ENCODE peak calls at places on chromosomes 16 and 17, in four cellular contexts. E is K562, K is A549, C is HepG2. Y is an unnamed sample.

GRCh38 chr16:47392114-47392513 is 68.7 kb downstream of the ITFG1 start:
- DNase-seq in E (peak), K (no peak), C (peak), Y (no peak)

GRCh38 chr17:14303343-14304221 is 2.7 kb downstream of the HS3ST3B1 start:
- DNase-seq in E (peak), C (no peak), K (no peak), Y (peak)

GRCh38 chr17:74271902-74272563 is 2.0 kb upstream of the DNAI2 start:
- DNase-seq in C (no peak), K (no peak), E (no peak), Y (no peak)

GRCh38 chr17:17231621-17232302 is 5.2 kb downstream of the FLCN start:
- DNase-seq in C (no peak), K (no peak), E (no peak), Y (no peak)

GRCh38 chr16:2739555-2740435 is 12.6 kb upstream of the SRRM2 start:
- DNase-seq in C (peak), E (no peak), K (no peak), Y (no peak)

GRCh38 chr16:89522287-89522686 is 14.1 kb downstream of the SPG7 start:
- DNase-seq in C (no peak), K (no peak), E (no peak), Y (peak)

GRCh38 chr17:13635951-13636350 is 34.2 kb upstream of the HS3ST3A1 start:
- DNase-seq in E (no peak), C (no peak), K (no peak), Y (no peak)

GRCh38 chr16:27925612-27926011 is 137.9 kb downstream of the GSG1L start:
- DNase-seq in C (no peak), K (no peak), E (no peak), Y (no peak)

GRCh38 chr17:80743181-80743771 is 198.6 kb downstream of the RPTOR start:
- DNase-seq in E (no peak), C (no peak), K (no peak), Y (no peak)

GRCh38 chr17:19382581-19383444 is 4.2 kb downstream of the MFAP4 start:
- DNase-seq in C (no peak), E (no peak), K (no peak), Y (no peak)

GRCh38 chr17:16480995-16481394 is 11.0 kb downstream of the LRRC75A start:
- DNase-seq in E (no peak), C (no peak), K (no peak), Y (no peak)

GRCh38 chr17:62794666-62794971 is 13.5 kb downstream of the MARCHF10 start:
- DNase-seq in C (no peak), K (no peak), E (no peak), Y (no peak)

GRCh38 chr17:55454906-55455474 is 33.4 kb upstream of the MMD start:
- DNase-seq in K (peak), E (no peak), C (peak), Y (no peak)

GRCh38 chr16:81697886-81698635 is 81.0 kb upstream of the PLCG2 start:
- DNase-seq in K (no peak), E (no peak), C (no peak), Y (no peak)

GRCh38 chr17:28712037-28712704 is 483 bp upstream of the PROCA1 start:
- DNase-seq in C (no peak), K (no peak), E (peak), Y (peak)

GRCh38 chr16:84013787-84014569 is 28.6 kb downstream of the SLC38A8 start:
- DNase-seq in C (peak), K (peak), E (peak), Y (peak)

GRCh38 chr16:80687606-80688005 is 116.8 kb downstream of the CDYL2 start:
- DNase-seq in C (no peak), K (no peak), E (no peak), Y (no peak)

GRCh38 chr16:87233928-87234327 is 83.3 kb downstream of the C16orf95 start:
- DNase-seq in K (no peak), C (peak), E (peak), Y (peak)

GRCh38 chr16:28309811-28310311 is 17.5 kb downstream of the SBK1 start:
- DNase-seq in E (no peak), C (no peak), K (no peak), Y (no peak)

GRCh38 chr16:25228372-25228771 is 11.6 kb downstream of the AQP8 start:
- DNase-seq in E (no peak), C (no peak), K (no peak), Y (peak)

GRCh38 chr17:79391376-79391775 is 219.5 kb downstream of the RBFOX3 start:
- DNase-seq in E (no peak), C (no peak), K (no peak), Y (no peak)

GRCh38 chr17:6075050-6075449 is 4.9 kb downstream of the WSCD1 start:
- DNase-seq in K (no peak), E (no peak), C (no peak), Y (no peak)

GRCh38 chr17:39517224-39517623 is 55.9 kb downstream of the CDK12 start:
- DNase-seq in C (no peak), K (no peak), E (no peak), Y (no peak)

GRCh38 chr16:9102379-9102778 is 10.9 kb downstream of the HAPSTR1 start:
- DNase-seq in C (no peak), K (no peak), E (no peak), Y (no peak)

GRCh38 chr17:48618366-48618896 is 3.3 kb upstream of the HOXB8 start:
- DNase-seq in E (peak), K (peak), C (peak), Y (peak)

GRCh38 chr16:51321251-51321650 is 170.2 kb upstream of the SALL1 start:
- DNase-seq in E (no peak), C (no peak), K (no peak), Y (no peak)

GRCh38 chr16:21233045-21233520 is 416 bp upstream of the ANKS4B start:
- DNase-seq in E (no peak), C (no peak), K (no peak), Y (no peak)

GRCh38 chr16:26240807-26241206 is 549.0 kb downstream of the HS3ST4 start:
- DNase-seq in C (no peak), K (no peak), E (no peak), Y (no peak)

GRCh38 chr17:56596741-56597494 is 3.4 kb downstream of the NOG start:
- DNase-seq in K (no peak), E (no peak), C (no peak), Y (peak)

DNA sequence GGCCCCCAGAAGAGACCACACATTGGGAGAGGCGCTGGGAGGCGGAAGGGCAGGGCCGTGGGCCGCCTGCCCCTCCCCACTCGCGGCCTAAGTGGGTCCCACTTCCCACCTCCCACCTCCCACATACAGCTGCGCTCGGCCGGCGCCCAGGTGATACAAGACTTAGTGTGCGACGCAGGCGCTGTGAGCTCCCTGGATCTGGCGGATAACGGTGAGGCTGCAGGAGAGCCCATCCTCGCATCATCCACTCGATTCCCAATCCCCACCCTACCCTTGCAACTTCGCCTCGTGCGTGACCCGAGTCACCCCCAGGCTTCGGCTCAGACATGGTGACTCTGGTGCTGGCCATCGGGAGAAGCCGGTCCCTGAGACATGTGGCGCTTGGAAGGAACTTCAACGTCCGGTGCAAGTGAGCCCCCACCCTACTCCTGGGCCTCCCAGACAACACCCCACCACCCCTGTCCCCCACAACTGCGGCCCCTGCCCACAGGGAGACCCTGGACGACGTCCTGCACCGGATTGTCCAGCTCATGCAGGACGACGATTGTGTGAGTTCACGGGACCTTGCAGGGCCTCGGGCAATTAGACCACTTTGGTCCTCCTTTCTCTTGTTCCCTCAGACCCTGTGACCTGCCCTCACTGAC is 3.9 kb downstream of the CARMIL2 start:
- DNase-seq in K (no peak), E (no peak), C (no peak), Y (no peak)
- TF ChIP-seq HMGXB4 in K (no peak), E (no peak), C (no peak), Y (no peak)

DNA sequence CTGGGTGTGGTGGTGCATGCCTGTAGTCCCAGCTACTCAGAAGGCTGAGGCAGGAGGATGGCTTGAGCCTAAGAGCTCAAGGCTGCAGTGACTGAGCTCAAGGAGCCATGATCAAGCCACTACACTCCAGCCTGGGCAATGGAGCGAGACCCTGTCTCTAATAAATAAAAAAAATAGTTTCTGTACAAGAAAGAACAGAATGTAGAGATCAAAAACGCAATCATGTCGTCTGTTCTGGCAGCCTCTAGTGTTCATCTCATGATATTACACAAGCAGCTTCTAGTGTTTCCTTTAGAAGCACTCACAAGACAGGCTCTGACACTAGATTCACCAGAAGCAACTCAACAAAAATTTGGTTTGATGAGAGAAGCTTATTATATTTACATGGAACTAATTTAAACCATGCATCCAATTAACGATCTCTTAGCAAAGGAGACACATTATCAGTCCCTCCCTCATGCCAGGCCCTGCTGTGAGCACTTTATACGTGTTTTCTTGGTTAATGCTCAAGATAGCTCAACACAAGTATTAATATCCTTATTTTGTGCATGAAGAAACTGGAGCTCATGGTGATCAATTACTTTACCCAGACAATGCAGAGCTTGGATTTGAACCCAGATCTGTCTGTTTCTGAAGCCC is 6.9 kb upstream of the KRTAP17-1 start:
- DNase-seq in C (peak), E (peak), K (peak), Y (no peak)
- TF ChIP-seq HMGXB4 in C (no peak), E (no peak), K (no peak), Y (no peak)

DNA sequence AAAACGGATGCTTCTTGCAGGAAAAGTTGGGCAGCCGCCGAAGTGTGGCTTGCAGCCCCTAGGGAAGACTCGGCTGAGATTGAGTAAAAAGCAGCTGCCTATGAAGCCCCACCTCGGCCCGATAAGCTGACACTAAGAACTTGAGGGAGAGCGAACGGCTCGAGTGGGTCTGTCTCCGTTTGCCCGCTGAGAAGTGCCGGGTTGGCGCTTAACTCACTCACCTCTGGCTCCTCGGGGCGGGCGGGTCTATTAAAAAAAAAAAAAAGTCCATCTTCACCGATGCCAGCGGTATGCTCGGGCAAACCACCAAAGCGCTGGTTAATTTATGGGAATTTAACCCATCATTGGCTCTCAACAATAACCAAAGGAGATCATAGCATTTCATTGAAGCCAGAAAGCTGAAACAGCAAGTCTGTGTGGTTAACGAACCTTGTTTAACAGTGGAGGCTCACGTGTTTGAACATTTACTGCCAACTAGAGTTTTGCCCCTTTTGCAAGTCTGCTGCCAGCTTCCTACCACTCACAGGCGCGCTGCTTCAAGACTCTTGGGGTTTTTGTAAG is 1.0 kb downstream of the SNTB2 start:
- DNase-seq in C (peak), E (peak), K (peak), Y (peak)
- TF ChIP-seq HMGXB4 in C (no peak), E (no peak), K (no peak), Y (no peak)

GRCh38 chr17:50258647-50259483 is 15.4 kb upstream of the TMEM92 start:
- DNase-seq in E (peak), K (no peak), C (no peak), Y (no peak)
- TF ChIP-seq HMGXB4 in E (no peak), K (no peak), C (no peak), Y (no peak)

DNA sequence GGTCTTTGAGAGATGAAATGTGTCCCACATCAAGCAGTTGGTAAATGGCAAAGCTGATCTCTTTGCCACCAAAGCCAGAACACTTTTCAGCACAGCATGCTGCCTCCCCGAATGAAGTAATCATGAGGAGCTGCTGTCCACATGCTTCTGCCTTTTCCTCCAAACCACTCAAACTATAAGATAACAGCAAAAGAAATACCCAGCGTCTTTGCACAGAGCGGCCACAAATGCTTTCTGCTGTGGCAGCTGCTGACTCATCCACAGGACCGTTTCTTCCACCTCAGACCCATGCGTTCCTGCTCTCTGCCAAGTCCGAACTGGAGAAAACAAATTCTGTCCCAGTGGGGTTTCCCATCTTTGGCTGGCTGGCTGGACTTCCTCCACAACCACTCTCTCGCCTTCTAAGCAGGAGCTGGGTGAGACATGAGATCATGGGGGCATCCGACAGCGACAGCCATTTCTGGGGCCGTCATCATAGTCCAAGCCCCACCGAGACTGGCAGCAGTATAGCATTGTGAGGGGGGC is 27.1 kb downstream of the TBC1D3B start:
- DNase-seq in C (no peak), E (peak), K (no peak), Y (no peak)
- TF ChIP-seq HMGXB4 in C (no peak), E (no peak), K (no peak), Y (no peak)

DNA sequence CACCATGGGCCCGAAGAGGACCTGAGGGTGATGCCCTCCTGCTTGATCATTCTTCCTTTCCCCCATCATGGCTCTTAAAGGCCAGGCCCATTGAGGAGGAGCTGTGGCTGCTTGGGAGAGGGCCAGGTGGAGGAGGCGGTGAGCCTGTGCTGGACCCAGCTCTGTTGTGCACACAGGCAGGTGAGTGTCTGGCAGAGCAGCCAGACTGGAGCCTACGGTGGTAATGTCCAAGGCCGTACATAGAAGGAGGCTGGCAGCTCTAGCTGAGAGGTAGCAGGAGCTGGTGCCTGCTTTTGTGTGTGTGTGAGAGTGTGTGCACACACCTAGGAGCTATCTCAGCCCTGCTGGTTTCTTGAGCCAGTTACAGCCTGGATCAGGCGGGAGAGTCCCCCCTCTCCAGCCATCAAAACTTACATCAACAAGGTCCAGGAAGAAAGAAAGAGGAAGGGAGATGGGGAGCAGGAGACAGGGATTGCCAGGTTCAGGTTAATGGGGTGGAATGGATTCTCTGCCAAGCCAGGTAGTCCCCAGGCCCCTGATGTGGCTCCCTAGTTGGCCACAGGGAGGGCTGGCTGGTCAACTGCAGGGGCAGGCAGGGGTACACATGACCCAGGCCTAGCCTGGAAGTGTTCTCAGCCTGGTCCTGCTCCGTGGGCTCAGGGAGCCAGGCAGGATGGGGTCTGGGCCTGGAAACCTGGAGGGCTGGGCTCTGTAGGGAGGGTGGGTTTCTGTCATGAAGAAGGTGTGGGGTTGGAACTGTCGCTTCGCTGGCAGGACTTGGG is 107.1 kb downstream of the RAP1GAP2 start:
- DNase-seq in K (no peak), C (peak), E (no peak), Y (no peak)
- TF ChIP-seq HMGXB4 in K (no peak), C (no peak), E (no peak), Y (no peak)

GRCh38 chr17:37519241-37519985 is 29.7 kb downstream of the DUSP14 start:
- DNase-seq in E (peak), K (no peak), C (no peak), Y (no peak)
- TF ChIP-seq HMGXB4 in E (no peak), K (no peak), C (no peak), Y (no peak)